ENCODE peak calls at places on chromosomes 16 and 17, in five cellular contexts. One of them, this sample, is unnamed.

GRCh38 chr17:50100480-50100883 is 5.3 kb downstream of the PDK2 start:
- DNase-seq in epithelial cell of proximal tubule: no peak
- DNase-seq in lower leg skin: no peak
- DNase-seq in endodermal cell: no peak
- DNase-seq in A673: no peak
- DNase-seq in this sample: no peak

GRCh38 chr16:31477220-31478216 is 5.4 kb upstream of the SLC5A2 start:
- DNase-seq in epithelial cell of proximal tubule: no peak
- DNase-seq in lower leg skin: no peak
- DNase-seq in endodermal cell: peak
- DNase-seq in A673: no peak
- DNase-seq in this sample: no peak

GRCh38 chr16:47664653-47665325 is 203.7 kb downstream of the PHKB start:
- DNase-seq in epithelial cell of proximal tubule: no peak
- DNase-seq in lower leg skin: no peak
- DNase-seq in endodermal cell: no peak
- DNase-seq in A673: no peak
- DNase-seq in this sample: no peak

GRCh38 chr17:4721203-4722135 is 9.8 kb upstream of the MED11 start:
- DNase-seq in epithelial cell of proximal tubule: no peak
- DNase-seq in lower leg skin: no peak
- DNase-seq in endodermal cell: peak
- DNase-seq in A673: no peak
- DNase-seq in this sample: no peak

GRCh38 chr16:81693467-81694303 is 85.4 kb upstream of the PLCG2 start:
- DNase-seq in epithelial cell of proximal tubule: no peak
- DNase-seq in lower leg skin: no peak
- DNase-seq in endodermal cell: no peak
- DNase-seq in A673: no peak
- DNase-seq in this sample: no peak

GRCh38 chr16:10622036-10622921 is 41.9 kb upstream of the EMP2 start:
- DNase-seq in epithelial cell of proximal tubule: no peak
- DNase-seq in lower leg skin: no peak
- DNase-seq in endodermal cell: peak
- DNase-seq in A673: no peak
- DNase-seq in this sample: no peak

GRCh38 chr17:9648521-9649110 is 3.3 kb downstream of the USP43 start:
- DNase-seq in epithelial cell of proximal tubule: no peak
- DNase-seq in lower leg skin: no peak
- DNase-seq in endodermal cell: peak
- DNase-seq in A673: no peak
- DNase-seq in this sample: no peak

GRCh38 chr17:15490634-15491261 is 23.3 kb upstream of the CDRT4 start:
- DNase-seq in epithelial cell of proximal tubule: no peak
- DNase-seq in lower leg skin: peak
- DNase-seq in endodermal cell: peak
- DNase-seq in A673: peak
- DNase-seq in this sample: no peak

GRCh38 chr17:79878346-79878745 is 39.1 kb upstream of the CBX4 start:
- DNase-seq in epithelial cell of proximal tubule: no peak
- DNase-seq in lower leg skin: no peak
- DNase-seq in endodermal cell: no peak
- DNase-seq in A673: no peak
- DNase-seq in this sample: no peak

GRCh38 chr16:2143874-2144485 is 4.4 kb upstream of the RAB26 start:
- DNase-seq in epithelial cell of proximal tubule: no peak
- DNase-seq in lower leg skin: peak
- DNase-seq in endodermal cell: no peak
- DNase-seq in A673: no peak
- DNase-seq in this sample: no peak

GRCh38 chr16:70737377-70738082 is 51.7 kb upstream of the MTSS2 start:
- DNase-seq in epithelial cell of proximal tubule: no peak
- DNase-seq in lower leg skin: peak
- DNase-seq in endodermal cell: no peak
- DNase-seq in A673: no peak
- DNase-seq in this sample: no peak

GRCh38 chr17:71260366-71260765 is 860.5 kb upstream of the SOX9 start:
- DNase-seq in epithelial cell of proximal tubule: no peak
- DNase-seq in lower leg skin: no peak
- DNase-seq in endodermal cell: no peak
- DNase-seq in A673: no peak
- DNase-seq in this sample: no peak

GRCh38 chr17:44911133-44912001 is 3.9 kb downstream of the GFAP start:
- DNase-seq in epithelial cell of proximal tubule: no peak
- DNase-seq in lower leg skin: no peak
- DNase-seq in endodermal cell: peak
- DNase-seq in A673: peak
- DNase-seq in this sample: no peak

GRCh38 chr16:4298761-4299522 is 16.9 kb upstream of the GLIS2 start:
- DNase-seq in epithelial cell of proximal tubule: no peak
- DNase-seq in lower leg skin: peak
- DNase-seq in endodermal cell: peak
- DNase-seq in A673: peak
- DNase-seq in this sample: peak

GRCh38 chr16:51326131-51326856 is 175.2 kb upstream of the SALL1 start:
- DNase-seq in epithelial cell of proximal tubule: no peak
- DNase-seq in lower leg skin: no peak
- DNase-seq in endodermal cell: no peak
- DNase-seq in A673: peak
- DNase-seq in this sample: peak

GRCh38 chr17:72373910-72374741 is 253.3 kb downstream of the SOX9 start:
- DNase-seq in epithelial cell of proximal tubule: no peak
- DNase-seq in lower leg skin: no peak
- DNase-seq in endodermal cell: no peak
- DNase-seq in A673: peak
- DNase-seq in this sample: no peak

GRCh38 chr17:72244942-72245341 is 124.1 kb downstream of the SOX9 start:
- DNase-seq in epithelial cell of proximal tubule: no peak
- DNase-seq in lower leg skin: no peak
- DNase-seq in endodermal cell: no peak
- DNase-seq in A673: no peak
- DNase-seq in this sample: no peak

GRCh38 chr16:27208081-27208692 is 4.9 kb downstream of the KDM8 start:
- DNase-seq in epithelial cell of proximal tubule: no peak
- DNase-seq in lower leg skin: no peak
- DNase-seq in endodermal cell: no peak
- DNase-seq in A673: no peak
- DNase-seq in this sample: no peak

GRCh38 chr17:35174835-35175334 is 19.3 kb downstream of the SLC35G3 start:
- DNase-seq in epithelial cell of proximal tubule: no peak
- DNase-seq in lower leg skin: no peak
- DNase-seq in endodermal cell: no peak
- DNase-seq in A673: no peak
- DNase-seq in this sample: no peak

GRCh38 chr17:27810902-27811557 is 10.7 kb upstream of the NOS2 start:
- DNase-seq in epithelial cell of proximal tubule: no peak
- DNase-seq in lower leg skin: no peak
- DNase-seq in endodermal cell: no peak
- DNase-seq in A673: no peak
- DNase-seq in this sample: no peak

GRCh38 chr17:17760872-17761550 is 75.8 kb downstream of the SREBF1 start:
- DNase-seq in epithelial cell of proximal tubule: no peak
- DNase-seq in lower leg skin: no peak
- DNase-seq in endodermal cell: no peak
- DNase-seq in A673: no peak
- DNase-seq in this sample: no peak

GRCh38 chr17:76232342-76232741 is 8.0 kb downstream of the RNF157 start:
- DNase-seq in epithelial cell of proximal tubule: no peak
- DNase-seq in lower leg skin: no peak
- DNase-seq in endodermal cell: no peak
- DNase-seq in A673: no peak
- DNase-seq in this sample: no peak

GRCh38 chr17:35245196-35245486 is 2.3 kb downstream of the SLFN5 start:
- DNase-seq in epithelial cell of proximal tubule: peak
- DNase-seq in lower leg skin: no peak
- DNase-seq in endodermal cell: no peak
- DNase-seq in A673: peak
- DNase-seq in this sample: peak

GRCh38 chr16:21619765-21620462 is 20.5 kb downstream of the METTL9 start:
- DNase-seq in epithelial cell of proximal tubule: no peak
- DNase-seq in lower leg skin: no peak
- DNase-seq in endodermal cell: no peak
- DNase-seq in A673: no peak
- DNase-seq in this sample: no peak

GRCh38 chr16:50153648-50154368 is 702 bp downstream of the TENT4B start:
- DNase-seq in epithelial cell of proximal tubule: no peak
- DNase-seq in lower leg skin: no peak
- DNase-seq in endodermal cell: peak
- DNase-seq in A673: no peak
- DNase-seq in this sample: no peak

GRCh38 chr17:43627657-43628650 is 33.8 kb downstream of the MEOX1 start:
- DNase-seq in epithelial cell of proximal tubule: no peak
- DNase-seq in lower leg skin: no peak
- DNase-seq in endodermal cell: no peak
- DNase-seq in A673: no peak
- DNase-seq in this sample: no peak

GRCh38 chr16:11393366-11393765 is 48.1 kb downstream of the RMI2 start:
- DNase-seq in epithelial cell of proximal tubule: no peak
- DNase-seq in lower leg skin: no peak
- DNase-seq in endodermal cell: no peak
- DNase-seq in A673: no peak
- DNase-seq in this sample: no peak

GRCh38 chr17:38601539-38602351 is 4.0 kb downstream of the SRCIN1 start:
- DNase-seq in epithelial cell of proximal tubule: no peak
- DNase-seq in lower leg skin: no peak
- DNase-seq in endodermal cell: peak
- DNase-seq in A673: no peak
- DNase-seq in this sample: no peak

GRCh38 chr17:78993241-78993956 is 13.7 kb upstream of the LGALS3BP start:
- DNase-seq in epithelial cell of proximal tubule: no peak
- DNase-seq in lower leg skin: peak
- DNase-seq in endodermal cell: peak
- DNase-seq in A673: peak
- DNase-seq in this sample: no peak

GRCh38 chr17:5651348-5651747 is 67.0 kb upstream of the NLRP1 start:
- DNase-seq in epithelial cell of proximal tubule: no peak
- DNase-seq in lower leg skin: no peak
- DNase-seq in endodermal cell: no peak
- DNase-seq in A673: no peak
- DNase-seq in this sample: no peak

GRCh38 chr17:73119631-73120030 is 27.1 kb upstream of the SLC39A11 start:
- DNase-seq in epithelial cell of proximal tubule: no peak
- DNase-seq in lower leg skin: no peak
- DNase-seq in endodermal cell: no peak
- DNase-seq in A673: no peak
- DNase-seq in this sample: no peak

GRCh38 chr16:86926695-86927094 is 348.3 kb downstream of the FOXL1 start:
- DNase-seq in epithelial cell of proximal tubule: no peak
- DNase-seq in lower leg skin: no peak
- DNase-seq in endodermal cell: no peak
- DNase-seq in A673: no peak
- DNase-seq in this sample: no peak

GRCh38 chr17:2238432-2239169 is 65.0 kb downstream of the SMG6 start:
- DNase-seq in epithelial cell of proximal tubule: no peak
- DNase-seq in lower leg skin: no peak
- DNase-seq in endodermal cell: no peak
- DNase-seq in A673: no peak
- DNase-seq in this sample: no peak
- H3K4me3 ChIP-seq in epithelial cell of proximal tubule: no peak
- H3K4me3 ChIP-seq in lower leg skin: no peak
- H3K4me3 ChIP-seq in endodermal cell: no peak
- H3K4me3 ChIP-seq in A673: no peak
- H3K4me3 ChIP-seq in this sample: no peak

GRCh38 chr17:32267690-32268205 is 2.1 kb downstream of the RHBDL3 start:
- DNase-seq in epithelial cell of proximal tubule: no peak
- DNase-seq in lower leg skin: no peak
- DNase-seq in endodermal cell: peak
- DNase-seq in A673: no peak
- DNase-seq in this sample: no peak

GRCh38 chr17:32269377-32269776 is 3.7 kb downstream of the RHBDL3 start:
- DNase-seq in epithelial cell of proximal tubule: no peak
- DNase-seq in lower leg skin: no peak
- DNase-seq in endodermal cell: peak
- DNase-seq in A673: no peak
- DNase-seq in this sample: no peak

GRCh38 chr17:32265896-32266388 is 310 bp downstream of the RHBDL3 start:
- DNase-seq in epithelial cell of proximal tubule: no peak
- DNase-seq in lower leg skin: no peak
- DNase-seq in endodermal cell: peak
- DNase-seq in A673: no peak
- DNase-seq in this sample: no peak

GRCh38 chr17:32266389-32267269 is 997 bp downstream of the RHBDL3 start:
- DNase-seq in epithelial cell of proximal tubule: no peak
- DNase-seq in lower leg skin: no peak
- DNase-seq in endodermal cell: peak
- DNase-seq in A673: no peak
- DNase-seq in this sample: no peak

DNA sequence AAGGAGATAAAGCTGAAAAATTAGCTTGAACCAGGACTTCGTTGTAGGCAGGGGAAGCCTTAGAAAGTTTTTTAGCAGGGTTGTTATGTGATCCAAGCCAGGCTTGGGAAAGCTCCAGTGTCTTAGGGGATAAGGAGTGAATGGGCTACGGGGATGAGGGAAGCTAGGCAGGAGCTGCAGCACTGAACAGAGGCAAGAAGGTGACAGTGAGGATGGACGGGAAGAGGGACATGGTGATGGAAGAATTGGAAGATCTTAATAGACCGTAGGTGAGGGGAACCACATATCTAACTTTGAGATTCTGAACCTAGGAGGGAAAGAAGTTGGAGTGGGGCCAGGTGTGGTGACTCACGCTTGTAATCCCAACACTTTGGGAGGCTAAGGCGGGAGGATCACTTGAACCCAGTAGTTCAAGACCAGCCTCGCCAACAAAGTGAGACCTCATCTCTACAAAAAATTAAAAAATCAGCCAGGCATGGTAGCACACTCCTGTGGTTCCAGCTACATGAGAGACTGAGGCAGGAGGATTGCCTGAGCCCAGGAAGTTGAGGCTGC is 3.2 kb downstream of the RHBDL3 start:
- DNase-seq in epithelial cell of proximal tubule: no peak
- DNase-seq in lower leg skin: no peak
- DNase-seq in endodermal cell: peak
- DNase-seq in A673: no peak
- DNase-seq in this sample: no peak
- H3K4me3 ChIP-seq in epithelial cell of proximal tubule: no peak
- H3K4me3 ChIP-seq in lower leg skin: no peak
- H3K4me3 ChIP-seq in endodermal cell: no peak
- H3K4me3 ChIP-seq in A673: no peak
- H3K4me3 ChIP-seq in this sample: no peak

GRCh38 chr16:18048858-18049257 is 287.7 kb downstream of the NPIPA8 start:
- DNase-seq in epithelial cell of proximal tubule: no peak
- DNase-seq in lower leg skin: no peak
- DNase-seq in endodermal cell: no peak
- DNase-seq in A673: no peak
- DNase-seq in this sample: no peak
- H3K4me3 ChIP-seq in epithelial cell of proximal tubule: no peak
- H3K4me3 ChIP-seq in lower leg skin: no peak
- H3K4me3 ChIP-seq in endodermal cell: no peak
- H3K4me3 ChIP-seq in A673: no peak
- H3K4me3 ChIP-seq in this sample: no peak

DNA sequence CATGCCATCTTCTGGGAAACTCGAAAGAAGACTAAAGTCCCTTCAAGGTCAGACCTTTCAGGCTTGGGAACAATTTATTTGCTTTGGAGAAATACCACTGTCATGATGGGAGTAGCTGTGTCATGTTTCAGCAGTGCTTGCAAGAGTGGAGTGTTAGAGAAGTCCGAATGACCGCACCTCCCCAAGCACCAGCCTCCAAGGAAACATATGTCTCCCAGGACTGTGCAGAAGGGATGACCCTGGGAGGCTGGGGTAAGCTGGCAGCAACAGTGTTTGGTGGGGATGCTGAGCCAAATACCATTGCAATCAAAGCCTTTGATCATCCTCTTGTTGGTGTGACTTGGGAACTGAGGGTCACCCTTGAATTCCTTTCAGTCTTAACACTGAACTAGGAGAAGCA is 245.0 kb downstream of the CA10 start:
- DNase-seq in epithelial cell of proximal tubule: no peak
- DNase-seq in lower leg skin: no peak
- DNase-seq in endodermal cell: no peak
- DNase-seq in A673: no peak
- DNase-seq in this sample: no peak
- H3K4me3 ChIP-seq in epithelial cell of proximal tubule: no peak
- H3K4me3 ChIP-seq in lower leg skin: no peak
- H3K4me3 ChIP-seq in endodermal cell: no peak
- H3K4me3 ChIP-seq in A673: no peak
- H3K4me3 ChIP-seq in this sample: no peak

This sample was measured in kidney epithelial cell.